ENCODE peak calls at places on chromosomes 7 and 10, in eight cellular contexts. L, R, P, X, B, J, W and Z are unnamed samples.

GRCh38 chr7:108813247-108814014 is 243.8 kb downstream of the DNAJB9 start:
- DNase-seq in L (no peak), R (no peak), P (no peak), X (no peak), B (peak; percentile 14), J (no peak), W (no peak), Z (no peak)

GRCh38 chr7:22350466-22351328 is 6.3 kb downstream of the RAPGEF5 start:
- DNase-seq in L (no peak), R (peak; percentile 69), P (no peak), X (no peak), B (peak; percentile 85), J (no peak), W (peak; percentile 19), Z (no peak)

GRCh38 chr7:34143397-34143796 is 238.1 kb downstream of the BMPER start:
- DNase-seq in L (no peak), R (no peak), P (no peak), X (no peak), B (no peak), J (no peak), W (no peak), Z (no peak)

GRCh38 chr7:105752671-105753275 is 123.6 kb downstream of the ATXN7L1 start:
- DNase-seq in L (no peak), R (no peak), P (no peak), X (no peak), B (no peak), J (no peak), W (no peak), Z (no peak)

GRCh38 chr7:43756368-43757072 is 2.0 kb upstream of the BLVRA start:
- DNase-seq in L (no peak), R (no peak), P (no peak), X (no peak), B (no peak), J (no peak), W (no peak), Z (no peak)

GRCh38 chr10:12735843-12736462 is 265.6 kb downstream of the CCDC3 start:
- DNase-seq in L (no peak), R (no peak), P (no peak), X (no peak), B (no peak), J (no peak), W (no peak), Z (no peak)

GRCh38 chr7:110764852-110765251 is 326.1 kb upstream of the LRRN3 start:
- DNase-seq in L (no peak), R (no peak), P (no peak), X (no peak), B (no peak), J (no peak), W (no peak), Z (no peak)

GRCh38 chr10:52644678-52645434 is 127.7 kb downstream of the MBL2 start:
- DNase-seq in L (no peak), R (peak; percentile 62), P (peak; percentile 1), X (no peak), B (peak; percentile 79), J (peak; percentile 40), W (no peak), Z (peak; percentile 59)

GRCh38 chr10:77297370-77297692 is 340.3 kb downstream of the KCNMA1 start:
- DNase-seq in L (no peak), R (no peak), P (no peak), X (no peak), B (no peak), J (no peak), W (no peak), Z (no peak)

GRCh38 chr7:134750083-134751062 is 29.1 kb upstream of the CALD1 start:
- DNase-seq in L (peak; percentile 45), R (peak; percentile 66), P (peak; percentile 65), X (peak; percentile 67), B (peak; percentile 67), J (peak; percentile 43), W (no peak), Z (peak; percentile 89)

GRCh38 chr7:108596560-108596959 is 26.9 kb downstream of the DNAJB9 start:
- DNase-seq in L (no peak), R (no peak), P (no peak), X (no peak), B (no peak), J (no peak), W (no peak), Z (no peak)

GRCh38 chr10:11446133-11446532 is 165.3 kb downstream of the USP6NL start:
- DNase-seq in L (no peak), R (no peak), P (no peak), X (no peak), B (no peak), J (no peak), W (no peak), Z (no peak)

GRCh38 chr10:124568858-124569622 is 107.4 kb downstream of the LHPP start:
- DNase-seq in L (no peak), R (no peak), P (no peak), X (no peak), B (no peak), J (no peak), W (no peak), Z (no peak)

GRCh38 chr7:55052081-55052480 is 33.3 kb downstream of the EGFR start:
- DNase-seq in L (no peak), R (no peak), P (no peak), X (no peak), B (no peak), J (no peak), W (no peak), Z (no peak)

GRCh38 chr7:65978891-65979582 is 3.0 kb downstream of the GUSB start:
- DNase-seq in L (no peak), R (no peak), P (no peak), X (no peak), B (no peak), J (no peak), W (no peak), Z (no peak)

GRCh38 chr7:2386964-2387669 is 16.3 kb upstream of the CHST12 start:
- DNase-seq in L (no peak), R (no peak), P (no peak), X (no peak), B (no peak), J (no peak), W (no peak), Z (no peak)

GRCh38 chr10:8374334-8374733 is 319.8 kb downstream of the GATA3 start:
- DNase-seq in L (no peak), R (no peak), P (no peak), X (no peak), B (no peak), J (no peak), W (no peak), Z (no peak)

GRCh38 chr7:68470836-68471235 is 1127.4 kb upstream of the AUTS2 start:
- DNase-seq in L (no peak), R (no peak), P (no peak), X (no peak), B (no peak), J (no peak), W (peak; percentile 15), Z (no peak)

GRCh38 chr10:14822879-14823755 is 14.7 kb downstream of the CDNF start:
- DNase-seq in L (no peak), R (peak; percentile 67), P (peak; percentile 11), X (peak; percentile 44), B (peak; percentile 81), J (peak; percentile 31), W (no peak), Z (no peak)

GRCh38 chr10:32971536-32972091 is 13.6 kb upstream of the ITGB1 start:
- DNase-seq in L (no peak), R (no peak), P (no peak), X (no peak), B (peak; percentile 66), J (peak; percentile 36), W (peak; percentile 19), Z (no peak)

GRCh38 chr10:45071043-45071813 is 70.5 kb downstream of the ZNF22 start:
- DNase-seq in L (no peak), R (no peak), P (no peak), X (no peak), B (no peak), J (no peak), W (no peak), Z (no peak)

GRCh38 chr10:24866615-24867583 is 85.5 kb downstream of the PRTFDC1 start:
- DNase-seq in L (no peak), R (peak; percentile 35), P (no peak), X (no peak), B (no peak), J (peak; percentile 41), W (peak; percentile 23), Z (no peak)